ENCODE peak calls at places on chromosomes 11 and 22, in seven cellular contexts. One of them, this sample, is unnamed.

GRCh38 chr11:2796091-2796490 is 89.5 kb downstream of the CDKN1C start:
- DNase-seq in stimulated activated CD4-positive, alpha-beta T cell treated with anti-CD3 and anti-CD28 coated beads, Interleukin-12 subunit alpha, Interleukin-12 subunit beta, amount 100 ng/mL, for 4 hours: no peak
- DNase-seq in mucosa of descending colon: peak
- DNase-seq in adipocyte: no peak
- DNase-seq in hepatocyte: no peak
- DNase-seq in AG09309: no peak
- DNase-seq in choroid plexus epithelial cell: no peak
- DNase-seq in this sample: no peak

GRCh38 chr11:71488086-71488967 is 35.3 kb downstream of the NADSYN1 start:
- DNase-seq in stimulated activated CD4-positive, alpha-beta T cell treated with anti-CD3 and anti-CD28 coated beads, Interleukin-12 subunit alpha, Interleukin-12 subunit beta, amount 100 ng/mL, for 4 hours: no peak
- DNase-seq in mucosa of descending colon: no peak
- DNase-seq in adipocyte: no peak
- DNase-seq in hepatocyte: peak
- DNase-seq in AG09309: no peak
- DNase-seq in choroid plexus epithelial cell: peak
- DNase-seq in this sample: no peak

GRCh38 chr11:7046474-7046873 is 26.2 kb downstream of the NLRP14 start:
- DNase-seq in stimulated activated CD4-positive, alpha-beta T cell treated with anti-CD3 and anti-CD28 coated beads, Interleukin-12 subunit alpha, Interleukin-12 subunit beta, amount 100 ng/mL, for 4 hours: no peak
- DNase-seq in mucosa of descending colon: no peak
- DNase-seq in adipocyte: peak
- DNase-seq in hepatocyte: no peak
- DNase-seq in AG09309: peak
- DNase-seq in choroid plexus epithelial cell: peak
- DNase-seq in this sample: no peak

GRCh38 chr22:25357606-25358420 is 138.4 kb downstream of the CRYBB2 start:
- DNase-seq in stimulated activated CD4-positive, alpha-beta T cell treated with anti-CD3 and anti-CD28 coated beads, Interleukin-12 subunit alpha, Interleukin-12 subunit beta, amount 100 ng/mL, for 4 hours: no peak
- DNase-seq in mucosa of descending colon: no peak
- DNase-seq in adipocyte: no peak
- DNase-seq in hepatocyte: no peak
- DNase-seq in AG09309: no peak
- DNase-seq in choroid plexus epithelial cell: no peak
- DNase-seq in this sample: no peak

GRCh38 chr11:66727282-66727882 is 1.6 kb downstream of the SPTBN2 start:
- DNase-seq in stimulated activated CD4-positive, alpha-beta T cell treated with anti-CD3 and anti-CD28 coated beads, Interleukin-12 subunit alpha, Interleukin-12 subunit beta, amount 100 ng/mL, for 4 hours: no peak
- DNase-seq in mucosa of descending colon: peak
- DNase-seq in adipocyte: peak
- DNase-seq in hepatocyte: peak
- DNase-seq in AG09309: no peak
- DNase-seq in choroid plexus epithelial cell: peak
- DNase-seq in this sample: peak

GRCh38 chr22:24146791-24147353 is 34.4 kb upstream of the SUSD2 start:
- DNase-seq in stimulated activated CD4-positive, alpha-beta T cell treated with anti-CD3 and anti-CD28 coated beads, Interleukin-12 subunit alpha, Interleukin-12 subunit beta, amount 100 ng/mL, for 4 hours: no peak
- DNase-seq in mucosa of descending colon: no peak
- DNase-seq in adipocyte: peak
- DNase-seq in hepatocyte: peak
- DNase-seq in AG09309: no peak
- DNase-seq in choroid plexus epithelial cell: peak
- DNase-seq in this sample: no peak

GRCh38 chr22:50704510-50705218 is 32.0 kb downstream of the SHANK3 start:
- DNase-seq in stimulated activated CD4-positive, alpha-beta T cell treated with anti-CD3 and anti-CD28 coated beads, Interleukin-12 subunit alpha, Interleukin-12 subunit beta, amount 100 ng/mL, for 4 hours: no peak
- DNase-seq in mucosa of descending colon: peak
- DNase-seq in adipocyte: no peak
- DNase-seq in hepatocyte: no peak
- DNase-seq in AG09309: no peak
- DNase-seq in choroid plexus epithelial cell: no peak
- DNase-seq in this sample: no peak

GRCh38 chr11:41878158-41878557 is 418.7 kb upstream of the LRRC4C start:
- DNase-seq in stimulated activated CD4-positive, alpha-beta T cell treated with anti-CD3 and anti-CD28 coated beads, Interleukin-12 subunit alpha, Interleukin-12 subunit beta, amount 100 ng/mL, for 4 hours: no peak
- DNase-seq in mucosa of descending colon: no peak
- DNase-seq in adipocyte: no peak
- DNase-seq in hepatocyte: no peak
- DNase-seq in AG09309: no peak
- DNase-seq in choroid plexus epithelial cell: no peak
- DNase-seq in this sample: no peak

GRCh38 chr11:26030419-26030818 is 301.5 kb upstream of the ANO3 start:
- DNase-seq in stimulated activated CD4-positive, alpha-beta T cell treated with anti-CD3 and anti-CD28 coated beads, Interleukin-12 subunit alpha, Interleukin-12 subunit beta, amount 100 ng/mL, for 4 hours: no peak
- DNase-seq in mucosa of descending colon: no peak
- DNase-seq in adipocyte: no peak
- DNase-seq in hepatocyte: no peak
- DNase-seq in AG09309: no peak
- DNase-seq in choroid plexus epithelial cell: no peak
- DNase-seq in this sample: no peak

GRCh38 chr22:27984723-27985122 is 65.7 kb upstream of the PITPNB start:
- DNase-seq in stimulated activated CD4-positive, alpha-beta T cell treated with anti-CD3 and anti-CD28 coated beads, Interleukin-12 subunit alpha, Interleukin-12 subunit beta, amount 100 ng/mL, for 4 hours: no peak
- DNase-seq in mucosa of descending colon: no peak
- DNase-seq in adipocyte: no peak
- DNase-seq in hepatocyte: no peak
- DNase-seq in AG09309: no peak
- DNase-seq in choroid plexus epithelial cell: no peak
- DNase-seq in this sample: no peak

GRCh38 chr22:31451709-31452571 is 37.7 kb downstream of the EIF4ENIF1 start:
- DNase-seq in stimulated activated CD4-positive, alpha-beta T cell treated with anti-CD3 and anti-CD28 coated beads, Interleukin-12 subunit alpha, Interleukin-12 subunit beta, amount 100 ng/mL, for 4 hours: no peak
- DNase-seq in mucosa of descending colon: no peak
- DNase-seq in adipocyte: peak
- DNase-seq in hepatocyte: peak
- DNase-seq in AG09309: peak
- DNase-seq in choroid plexus epithelial cell: peak
- DNase-seq in this sample: peak

GRCh38 chr11:76208829-76209670 is 2.7 kb upstream of the WNT11 start:
- DNase-seq in stimulated activated CD4-positive, alpha-beta T cell treated with anti-CD3 and anti-CD28 coated beads, Interleukin-12 subunit alpha, Interleukin-12 subunit beta, amount 100 ng/mL, for 4 hours: peak
- DNase-seq in mucosa of descending colon: peak
- DNase-seq in adipocyte: peak
- DNase-seq in hepatocyte: peak
- DNase-seq in AG09309: no peak
- DNase-seq in choroid plexus epithelial cell: peak
- DNase-seq in this sample: peak

GRCh38 chr22:41557401-41558240 is 3.2 kb upstream of the CSDC2 start:
- DNase-seq in stimulated activated CD4-positive, alpha-beta T cell treated with anti-CD3 and anti-CD28 coated beads, Interleukin-12 subunit alpha, Interleukin-12 subunit beta, amount 100 ng/mL, for 4 hours: no peak
- DNase-seq in mucosa of descending colon: peak
- DNase-seq in adipocyte: peak
- DNase-seq in hepatocyte: peak
- DNase-seq in AG09309: peak
- DNase-seq in choroid plexus epithelial cell: peak
- DNase-seq in this sample: peak

GRCh38 chr11:34234086-34234740 is 123.6 kb downstream of the ABTB2 start:
- DNase-seq in stimulated activated CD4-positive, alpha-beta T cell treated with anti-CD3 and anti-CD28 coated beads, Interleukin-12 subunit alpha, Interleukin-12 subunit beta, amount 100 ng/mL, for 4 hours: peak
- DNase-seq in mucosa of descending colon: peak
- DNase-seq in adipocyte: peak
- DNase-seq in hepatocyte: peak
- DNase-seq in AG09309: no peak
- DNase-seq in choroid plexus epithelial cell: peak
- DNase-seq in this sample: peak

GRCh38 chr11:119906376-119906775 is 177.4 kb upstream of the NECTIN1 start:
- DNase-seq in stimulated activated CD4-positive, alpha-beta T cell treated with anti-CD3 and anti-CD28 coated beads, Interleukin-12 subunit alpha, Interleukin-12 subunit beta, amount 100 ng/mL, for 4 hours: no peak
- DNase-seq in mucosa of descending colon: no peak
- DNase-seq in adipocyte: no peak
- DNase-seq in hepatocyte: no peak
- DNase-seq in AG09309: no peak
- DNase-seq in choroid plexus epithelial cell: no peak
- DNase-seq in this sample: no peak

GRCh38 chr22:50489363-50490243 is 2.9 kb downstream of the MIOX start:
- DNase-seq in stimulated activated CD4-positive, alpha-beta T cell treated with anti-CD3 and anti-CD28 coated beads, Interleukin-12 subunit alpha, Interleukin-12 subunit beta, amount 100 ng/mL, for 4 hours: no peak
- DNase-seq in mucosa of descending colon: no peak
- DNase-seq in adipocyte: no peak
- DNase-seq in hepatocyte: no peak
- DNase-seq in AG09309: no peak
- DNase-seq in choroid plexus epithelial cell: no peak
- DNase-seq in this sample: no peak

GRCh38 chr22:40179535-40179934 is 1.8 kb downstream of the TNRC6B start:
- DNase-seq in stimulated activated CD4-positive, alpha-beta T cell treated with anti-CD3 and anti-CD28 coated beads, Interleukin-12 subunit alpha, Interleukin-12 subunit beta, amount 100 ng/mL, for 4 hours: no peak
- DNase-seq in mucosa of descending colon: no peak
- DNase-seq in adipocyte: peak
- DNase-seq in hepatocyte: no peak
- DNase-seq in AG09309: no peak
- DNase-seq in choroid plexus epithelial cell: no peak
- DNase-seq in this sample: no peak

GRCh38 chr11:120974980-120975379 is 48.9 kb upstream of the TBCEL start:
- DNase-seq in stimulated activated CD4-positive, alpha-beta T cell treated with anti-CD3 and anti-CD28 coated beads, Interleukin-12 subunit alpha, Interleukin-12 subunit beta, amount 100 ng/mL, for 4 hours: no peak
- DNase-seq in mucosa of descending colon: no peak
- DNase-seq in adipocyte: no peak
- DNase-seq in hepatocyte: no peak
- DNase-seq in AG09309: no peak
- DNase-seq in choroid plexus epithelial cell: no peak
- DNase-seq in this sample: no peak

GRCh38 chr11:19958218-19958617 is 202.1 kb downstream of the DBX1 start:
- DNase-seq in stimulated activated CD4-positive, alpha-beta T cell treated with anti-CD3 and anti-CD28 coated beads, Interleukin-12 subunit alpha, Interleukin-12 subunit beta, amount 100 ng/mL, for 4 hours: no peak
- DNase-seq in mucosa of descending colon: no peak
- DNase-seq in adipocyte: no peak
- DNase-seq in hepatocyte: no peak
- DNase-seq in AG09309: no peak
- DNase-seq in choroid plexus epithelial cell: peak
- DNase-seq in this sample: no peak

GRCh38 chr22:19748991-19749665 is 11.4 kb upstream of the TBX1 start:
- DNase-seq in stimulated activated CD4-positive, alpha-beta T cell treated with anti-CD3 and anti-CD28 coated beads, Interleukin-12 subunit alpha, Interleukin-12 subunit beta, amount 100 ng/mL, for 4 hours: no peak
- DNase-seq in mucosa of descending colon: no peak
- DNase-seq in adipocyte: no peak
- DNase-seq in hepatocyte: no peak
- DNase-seq in AG09309: no peak
- DNase-seq in choroid plexus epithelial cell: no peak
- DNase-seq in this sample: no peak

GRCh38 chr11:1148752-1149180 is 9.0 kb upstream of the MUC5AC start:
- DNase-seq in stimulated activated CD4-positive, alpha-beta T cell treated with anti-CD3 and anti-CD28 coated beads, Interleukin-12 subunit alpha, Interleukin-12 subunit beta, amount 100 ng/mL, for 4 hours: no peak
- DNase-seq in mucosa of descending colon: peak
- DNase-seq in adipocyte: no peak
- DNase-seq in hepatocyte: peak
- DNase-seq in AG09309: no peak
- DNase-seq in choroid plexus epithelial cell: no peak
- DNase-seq in this sample: no peak

GRCh38 chr11:66580803-66581202 is 12.1 kb downstream of the CCDC87 start:
- DNase-seq in stimulated activated CD4-positive, alpha-beta T cell treated with anti-CD3 and anti-CD28 coated beads, Interleukin-12 subunit alpha, Interleukin-12 subunit beta, amount 100 ng/mL, for 4 hours: no peak
- DNase-seq in mucosa of descending colon: no peak
- DNase-seq in adipocyte: no peak
- DNase-seq in hepatocyte: no peak
- DNase-seq in AG09309: no peak
- DNase-seq in choroid plexus epithelial cell: peak
- DNase-seq in this sample: no peak

GRCh38 chr22:42820075-42820763 is 36.9 kb downstream of the ARFGAP3 start:
- DNase-seq in stimulated activated CD4-positive, alpha-beta T cell treated with anti-CD3 and anti-CD28 coated beads, Interleukin-12 subunit alpha, Interleukin-12 subunit beta, amount 100 ng/mL, for 4 hours: no peak
- DNase-seq in mucosa of descending colon: no peak
- DNase-seq in adipocyte: peak
- DNase-seq in hepatocyte: peak
- DNase-seq in AG09309: peak
- DNase-seq in choroid plexus epithelial cell: peak
- DNase-seq in this sample: no peak

GRCh38 chr11:72249961-72250360 is 6.0 kb upstream of the PHOX2A start:
- DNase-seq in stimulated activated CD4-positive, alpha-beta T cell treated with anti-CD3 and anti-CD28 coated beads, Interleukin-12 subunit alpha, Interleukin-12 subunit beta, amount 100 ng/mL, for 4 hours: no peak
- DNase-seq in mucosa of descending colon: no peak
- DNase-seq in adipocyte: no peak
- DNase-seq in hepatocyte: no peak
- DNase-seq in AG09309: no peak
- DNase-seq in choroid plexus epithelial cell: no peak
- DNase-seq in this sample: no peak

GRCh38 chr11:130061017-130061416 is 8.7 kb upstream of the APLP2 start:
- DNase-seq in stimulated activated CD4-positive, alpha-beta T cell treated with anti-CD3 and anti-CD28 coated beads, Interleukin-12 subunit alpha, Interleukin-12 subunit beta, amount 100 ng/mL, for 4 hours: no peak
- DNase-seq in mucosa of descending colon: no peak
- DNase-seq in adipocyte: no peak
- DNase-seq in hepatocyte: no peak
- DNase-seq in AG09309: no peak
- DNase-seq in choroid plexus epithelial cell: no peak
- DNase-seq in this sample: no peak

GRCh38 chr11:69293819-69294505 is at the start of gene MYEOV:
- DNase-seq in stimulated activated CD4-positive, alpha-beta T cell treated with anti-CD3 and anti-CD28 coated beads, Interleukin-12 subunit alpha, Interleukin-12 subunit beta, amount 100 ng/mL, for 4 hours: no peak
- DNase-seq in mucosa of descending colon: peak
- DNase-seq in adipocyte: peak
- DNase-seq in hepatocyte: no peak
- DNase-seq in AG09309: no peak
- DNase-seq in choroid plexus epithelial cell: peak
- DNase-seq in this sample: peak

GRCh38 chr11:95068549-95068948 is 1.8 kb downstream of the SRSF8 start:
- DNase-seq in stimulated activated CD4-positive, alpha-beta T cell treated with anti-CD3 and anti-CD28 coated beads, Interleukin-12 subunit alpha, Interleukin-12 subunit beta, amount 100 ng/mL, for 4 hours: peak
- DNase-seq in mucosa of descending colon: peak
- DNase-seq in adipocyte: peak
- DNase-seq in hepatocyte: peak
- DNase-seq in AG09309: peak
- DNase-seq in choroid plexus epithelial cell: peak
- DNase-seq in this sample: peak

GRCh38 chr11:121711236-121711635 is 258.5 kb upstream of the SORL1-AS1 start:
- DNase-seq in stimulated activated CD4-positive, alpha-beta T cell treated with anti-CD3 and anti-CD28 coated beads, Interleukin-12 subunit alpha, Interleukin-12 subunit beta, amount 100 ng/mL, for 4 hours: no peak
- DNase-seq in mucosa of descending colon: no peak
- DNase-seq in adipocyte: no peak
- DNase-seq in hepatocyte: no peak
- DNase-seq in AG09309: no peak
- DNase-seq in choroid plexus epithelial cell: no peak
- DNase-seq in this sample: no peak